ENCODE peak calls at places on chromosomes 6 and 20, in ten cellular contexts. One of them, this sample, is unnamed.

GRCh38 chr6:81752969-81753708 is 658 bp upstream of the TENT5A start:
- DNase-seq in SHP77: peak; percentile 86
- DNase-seq in stimulated activated CD4-positive, alpha-beta T cell treated with anti-CD3 and anti-CD28 coated beads, Interleukin-4, amount 100 ng/mL, for 1 hour: peak; percentile 60
- DNase-seq in ACHN: peak; percentile 82
- DNase-seq in tibial nerve: peak; percentile 87
- DNase-seq in gastrocnemius medialis: peak; percentile 81
- DNase-seq in activated CD4-positive, alpha-beta memory T cell treated with anti-CD3 and anti-CD28 coated beads, Interleukin-2, amount 10 ng/mL, durations not matched to agents 7 days and 5 days: peak; percentile 61
- DNase-seq in AML-193: no peak
- DNase-seq in stimulated activated CD8-positive, alpha-beta memory T cell treated with anti-CD3 and anti-CD28 coated beads, Interleukin-15, amount 100 ng/mL, for 24 hours: no peak
- DNase-seq in AG09309: peak; percentile 77
- DNase-seq in this sample: peak; percentile 70

GRCh38 chr20:41182296-41183212 is 45.2 kb downstream of the PLCG1 start:
- DNase-seq in SHP77: no peak
- DNase-seq in stimulated activated CD4-positive, alpha-beta T cell treated with anti-CD3 and anti-CD28 coated beads, Interleukin-4, amount 100 ng/mL, for 1 hour: no peak
- DNase-seq in ACHN: no peak
- DNase-seq in tibial nerve: peak; percentile 7
- DNase-seq in gastrocnemius medialis: no peak
- DNase-seq in activated CD4-positive, alpha-beta memory T cell treated with anti-CD3 and anti-CD28 coated beads, Interleukin-2, amount 10 ng/mL, durations not matched to agents 7 days and 5 days: peak; percentile 15
- DNase-seq in AML-193: no peak
- DNase-seq in stimulated activated CD8-positive, alpha-beta memory T cell treated with anti-CD3 and anti-CD28 coated beads, Interleukin-15, amount 100 ng/mL, for 24 hours: no peak
- DNase-seq in AG09309: no peak
- DNase-seq in this sample: no peak

GRCh38 chr6:144338951-144339681 is 54.0 kb downstream of the UTRN start:
- DNase-seq in SHP77: no peak
- DNase-seq in stimulated activated CD4-positive, alpha-beta T cell treated with anti-CD3 and anti-CD28 coated beads, Interleukin-4, amount 100 ng/mL, for 1 hour: no peak
- DNase-seq in ACHN: no peak
- DNase-seq in tibial nerve: no peak
- DNase-seq in gastrocnemius medialis: no peak
- DNase-seq in activated CD4-positive, alpha-beta memory T cell treated with anti-CD3 and anti-CD28 coated beads, Interleukin-2, amount 10 ng/mL, durations not matched to agents 7 days and 5 days: no peak
- DNase-seq in AML-193: peak; percentile 81
- DNase-seq in stimulated activated CD8-positive, alpha-beta memory T cell treated with anti-CD3 and anti-CD28 coated beads, Interleukin-15, amount 100 ng/mL, for 24 hours: no peak
- DNase-seq in AG09309: no peak
- DNase-seq in this sample: no peak

GRCh38 chr6:161561938-161562337 is 288.1 kb upstream of the AGPAT4 start:
- DNase-seq in SHP77: no peak
- DNase-seq in stimulated activated CD4-positive, alpha-beta T cell treated with anti-CD3 and anti-CD28 coated beads, Interleukin-4, amount 100 ng/mL, for 1 hour: no peak
- DNase-seq in ACHN: no peak
- DNase-seq in tibial nerve: no peak
- DNase-seq in gastrocnemius medialis: no peak
- DNase-seq in activated CD4-positive, alpha-beta memory T cell treated with anti-CD3 and anti-CD28 coated beads, Interleukin-2, amount 10 ng/mL, durations not matched to agents 7 days and 5 days: no peak
- DNase-seq in AML-193: no peak
- DNase-seq in stimulated activated CD8-positive, alpha-beta memory T cell treated with anti-CD3 and anti-CD28 coated beads, Interleukin-15, amount 100 ng/mL, for 24 hours: no peak
- DNase-seq in AG09309: no peak
- DNase-seq in this sample: no peak

GRCh38 chr6:95133578-95133977 is 443.8 kb upstream of the MANEA start:
- DNase-seq in SHP77: peak; percentile 29
- DNase-seq in stimulated activated CD4-positive, alpha-beta T cell treated with anti-CD3 and anti-CD28 coated beads, Interleukin-4, amount 100 ng/mL, for 1 hour: no peak
- DNase-seq in ACHN: peak; percentile 39
- DNase-seq in tibial nerve: no peak
- DNase-seq in gastrocnemius medialis: no peak
- DNase-seq in activated CD4-positive, alpha-beta memory T cell treated with anti-CD3 and anti-CD28 coated beads, Interleukin-2, amount 10 ng/mL, durations not matched to agents 7 days and 5 days: no peak
- DNase-seq in AML-193: no peak
- DNase-seq in stimulated activated CD8-positive, alpha-beta memory T cell treated with anti-CD3 and anti-CD28 coated beads, Interleukin-15, amount 100 ng/mL, for 24 hours: no peak
- DNase-seq in AG09309: no peak
- DNase-seq in this sample: no peak

GRCh38 chr6:71079707-71080106 is 122.8 kb upstream of the B3GAT2 start:
- DNase-seq in SHP77: no peak
- DNase-seq in stimulated activated CD4-positive, alpha-beta T cell treated with anti-CD3 and anti-CD28 coated beads, Interleukin-4, amount 100 ng/mL, for 1 hour: no peak
- DNase-seq in ACHN: no peak
- DNase-seq in tibial nerve: no peak
- DNase-seq in gastrocnemius medialis: no peak
- DNase-seq in activated CD4-positive, alpha-beta memory T cell treated with anti-CD3 and anti-CD28 coated beads, Interleukin-2, amount 10 ng/mL, durations not matched to agents 7 days and 5 days: no peak
- DNase-seq in AML-193: no peak
- DNase-seq in stimulated activated CD8-positive, alpha-beta memory T cell treated with anti-CD3 and anti-CD28 coated beads, Interleukin-15, amount 100 ng/mL, for 24 hours: no peak
- DNase-seq in AG09309: peak; percentile 7
- DNase-seq in this sample: no peak

GRCh38 chr20:60966766-60967165 is 285.3 kb upstream of the CDH4 start:
- DNase-seq in SHP77: no peak
- DNase-seq in stimulated activated CD4-positive, alpha-beta T cell treated with anti-CD3 and anti-CD28 coated beads, Interleukin-4, amount 100 ng/mL, for 1 hour: no peak
- DNase-seq in ACHN: no peak
- DNase-seq in tibial nerve: no peak
- DNase-seq in gastrocnemius medialis: no peak
- DNase-seq in activated CD4-positive, alpha-beta memory T cell treated with anti-CD3 and anti-CD28 coated beads, Interleukin-2, amount 10 ng/mL, durations not matched to agents 7 days and 5 days: no peak
- DNase-seq in AML-193: no peak
- DNase-seq in stimulated activated CD8-positive, alpha-beta memory T cell treated with anti-CD3 and anti-CD28 coated beads, Interleukin-15, amount 100 ng/mL, for 24 hours: no peak
- DNase-seq in AG09309: no peak
- DNase-seq in this sample: no peak

GRCh38 chr6:32439708-32440214 is at the start of gene HLA-DRA:
- DNase-seq in SHP77: no peak
- DNase-seq in stimulated activated CD4-positive, alpha-beta T cell treated with anti-CD3 and anti-CD28 coated beads, Interleukin-4, amount 100 ng/mL, for 1 hour: no peak
- DNase-seq in ACHN: peak; percentile 25
- DNase-seq in tibial nerve: no peak
- DNase-seq in gastrocnemius medialis: no peak
- DNase-seq in activated CD4-positive, alpha-beta memory T cell treated with anti-CD3 and anti-CD28 coated beads, Interleukin-2, amount 10 ng/mL, durations not matched to agents 7 days and 5 days: peak; percentile 43
- DNase-seq in AML-193: peak; percentile 68
- DNase-seq in stimulated activated CD8-positive, alpha-beta memory T cell treated with anti-CD3 and anti-CD28 coated beads, Interleukin-15, amount 100 ng/mL, for 24 hours: no peak
- DNase-seq in AG09309: no peak
- DNase-seq in this sample: peak; percentile 8

GRCh38 chr6:11381801-11382513 is 149.5 kb upstream of the NEDD9 start:
- DNase-seq in SHP77: no peak
- DNase-seq in stimulated activated CD4-positive, alpha-beta T cell treated with anti-CD3 and anti-CD28 coated beads, Interleukin-4, amount 100 ng/mL, for 1 hour: peak; percentile 47
- DNase-seq in ACHN: no peak
- DNase-seq in tibial nerve: no peak
- DNase-seq in gastrocnemius medialis: no peak
- DNase-seq in activated CD4-positive, alpha-beta memory T cell treated with anti-CD3 and anti-CD28 coated beads, Interleukin-2, amount 10 ng/mL, durations not matched to agents 7 days and 5 days: peak; percentile 82
- DNase-seq in AML-193: peak; percentile 92
- DNase-seq in stimulated activated CD8-positive, alpha-beta memory T cell treated with anti-CD3 and anti-CD28 coated beads, Interleukin-15, amount 100 ng/mL, for 24 hours: peak; percentile 27
- DNase-seq in AG09309: no peak
- DNase-seq in this sample: no peak

GRCh38 chr20:856361-856775 is 22.9 kb downstream of the FAM110A start:
- DNase-seq in SHP77: no peak
- DNase-seq in stimulated activated CD4-positive, alpha-beta T cell treated with anti-CD3 and anti-CD28 coated beads, Interleukin-4, amount 100 ng/mL, for 1 hour: peak; percentile 56
- DNase-seq in ACHN: peak; percentile 94
- DNase-seq in tibial nerve: no peak
- DNase-seq in gastrocnemius medialis: no peak
- DNase-seq in activated CD4-positive, alpha-beta memory T cell treated with anti-CD3 and anti-CD28 coated beads, Interleukin-2, amount 10 ng/mL, durations not matched to agents 7 days and 5 days: peak; percentile 69
- DNase-seq in AML-193: no peak
- DNase-seq in stimulated activated CD8-positive, alpha-beta memory T cell treated with anti-CD3 and anti-CD28 coated beads, Interleukin-15, amount 100 ng/mL, for 24 hours: no peak
- DNase-seq in AG09309: peak; percentile 46
- DNase-seq in this sample: no peak

GRCh38 chr20:58741384-58741783 is 48.8 kb downstream of the NPEPL1 start:
- DNase-seq in SHP77: no peak
- DNase-seq in stimulated activated CD4-positive, alpha-beta T cell treated with anti-CD3 and anti-CD28 coated beads, Interleukin-4, amount 100 ng/mL, for 1 hour: no peak
- DNase-seq in ACHN: no peak
- DNase-seq in tibial nerve: no peak
- DNase-seq in gastrocnemius medialis: no peak
- DNase-seq in activated CD4-positive, alpha-beta memory T cell treated with anti-CD3 and anti-CD28 coated beads, Interleukin-2, amount 10 ng/mL, durations not matched to agents 7 days and 5 days: peak; percentile 14
- DNase-seq in AML-193: no peak
- DNase-seq in stimulated activated CD8-positive, alpha-beta memory T cell treated with anti-CD3 and anti-CD28 coated beads, Interleukin-15, amount 100 ng/mL, for 24 hours: no peak
- DNase-seq in AG09309: no peak
- DNase-seq in this sample: no peak

GRCh38 chr6:150813319-150813992 is 52.0 kb upstream of the MTHFD1L start:
- DNase-seq in SHP77: no peak
- DNase-seq in stimulated activated CD4-positive, alpha-beta T cell treated with anti-CD3 and anti-CD28 coated beads, Interleukin-4, amount 100 ng/mL, for 1 hour: peak; percentile 32
- DNase-seq in ACHN: no peak
- DNase-seq in tibial nerve: no peak
- DNase-seq in gastrocnemius medialis: no peak
- DNase-seq in activated CD4-positive, alpha-beta memory T cell treated with anti-CD3 and anti-CD28 coated beads, Interleukin-2, amount 10 ng/mL, durations not matched to agents 7 days and 5 days: peak; percentile 21
- DNase-seq in AML-193: no peak
- DNase-seq in stimulated activated CD8-positive, alpha-beta memory T cell treated with anti-CD3 and anti-CD28 coated beads, Interleukin-15, amount 100 ng/mL, for 24 hours: no peak
- DNase-seq in AG09309: no peak
- DNase-seq in this sample: no peak

GRCh38 chr6:132974122-132974521 is 159.8 kb downstream of the RPS12 start:
- DNase-seq in SHP77: no peak
- DNase-seq in stimulated activated CD4-positive, alpha-beta T cell treated with anti-CD3 and anti-CD28 coated beads, Interleukin-4, amount 100 ng/mL, for 1 hour: no peak
- DNase-seq in ACHN: no peak
- DNase-seq in tibial nerve: no peak
- DNase-seq in gastrocnemius medialis: no peak
- DNase-seq in activated CD4-positive, alpha-beta memory T cell treated with anti-CD3 and anti-CD28 coated beads, Interleukin-2, amount 10 ng/mL, durations not matched to agents 7 days and 5 days: no peak
- DNase-seq in AML-193: no peak
- DNase-seq in stimulated activated CD8-positive, alpha-beta memory T cell treated with anti-CD3 and anti-CD28 coated beads, Interleukin-15, amount 100 ng/mL, for 24 hours: no peak
- DNase-seq in AG09309: no peak
- DNase-seq in this sample: no peak

GRCh38 chr20:16241911-16242310 is 331.3 kb downstream of the KIF16B start:
- DNase-seq in SHP77: peak; percentile 14
- DNase-seq in stimulated activated CD4-positive, alpha-beta T cell treated with anti-CD3 and anti-CD28 coated beads, Interleukin-4, amount 100 ng/mL, for 1 hour: no peak
- DNase-seq in ACHN: no peak
- DNase-seq in tibial nerve: no peak
- DNase-seq in gastrocnemius medialis: no peak
- DNase-seq in activated CD4-positive, alpha-beta memory T cell treated with anti-CD3 and anti-CD28 coated beads, Interleukin-2, amount 10 ng/mL, durations not matched to agents 7 days and 5 days: no peak
- DNase-seq in AML-193: no peak
- DNase-seq in stimulated activated CD8-positive, alpha-beta memory T cell treated with anti-CD3 and anti-CD28 coated beads, Interleukin-15, amount 100 ng/mL, for 24 hours: no peak
- DNase-seq in AG09309: no peak
- DNase-seq in this sample: no peak

GRCh38 chr6:156774872-156775405 is 2.2 kb upstream of the ARID1B start:
- DNase-seq in SHP77: no peak
- DNase-seq in stimulated activated CD4-positive, alpha-beta T cell treated with anti-CD3 and anti-CD28 coated beads, Interleukin-4, amount 100 ng/mL, for 1 hour: no peak
- DNase-seq in ACHN: no peak
- DNase-seq in tibial nerve: no peak
- DNase-seq in gastrocnemius medialis: no peak
- DNase-seq in activated CD4-positive, alpha-beta memory T cell treated with anti-CD3 and anti-CD28 coated beads, Interleukin-2, amount 10 ng/mL, durations not matched to agents 7 days and 5 days: no peak
- DNase-seq in AML-193: no peak
- DNase-seq in stimulated activated CD8-positive, alpha-beta memory T cell treated with anti-CD3 and anti-CD28 coated beads, Interleukin-15, amount 100 ng/mL, for 24 hours: no peak
- DNase-seq in AG09309: no peak
- DNase-seq in this sample: no peak